ENCODE peak calls at places on chromosomes 6 and 20, in four cellular contexts. One of them, this sample, is unnamed. For H3K4me1, the result is how much of the 10 kb centered on the place peaks cover.

GRCh38 chr6:11522819-11523218 is 14.7 kb upstream of the TMEM170B start:
- DNase-seq in OCI-LY7: no peak
- DNase-seq in stomach: no peak
- DNase-seq in thyroid gland: no peak
- DNase-seq in this sample: no peak

GRCh38 chr6:140968062-140968461 is 1164.7 kb upstream of the GJE1 start:
- DNase-seq in stomach: no peak
- DNase-seq in thyroid gland: no peak
- DNase-seq in OCI-LY7: no peak
- DNase-seq in this sample: no peak

GRCh38 chr6:53579338-53579737 is 34.4 kb upstream of the GCLC start:
- DNase-seq in stomach: no peak
- DNase-seq in thyroid gland: no peak
- DNase-seq in OCI-LY7: no peak
- DNase-seq in this sample: no peak

GRCh38 chr6:110039364-110039995 is 61.4 kb downstream of the GPR6 start:
- DNase-seq in OCI-LY7: peak
- DNase-seq in stomach: peak
- DNase-seq in thyroid gland: peak
- DNase-seq in this sample: peak

GRCh38 chr6:125665415-125665814 is 84.0 kb upstream of the HEY2 start:
- DNase-seq in stomach: no peak
- DNase-seq in thyroid gland: no peak
- DNase-seq in OCI-LY7: no peak
- DNase-seq in this sample: no peak

GRCh38 chr6:100177956-100178355 is 183.9 kb upstream of the MCHR2 start:
- DNase-seq in stomach: no peak
- DNase-seq in thyroid gland: no peak
- DNase-seq in OCI-LY7: no peak
- DNase-seq in this sample: no peak

GRCh38 chr6:52543729-52544324 is 33.0 kb downstream of the TRAM2 start:
- DNase-seq in stomach: no peak
- DNase-seq in thyroid gland: no peak
- DNase-seq in OCI-LY7: no peak
- DNase-seq in this sample: no peak

GRCh38 chr6:119043265-119043664 is 35.2 kb downstream of the FAM184A start:
- DNase-seq in thyroid gland: no peak
- DNase-seq in OCI-LY7: no peak
- DNase-seq in stomach: no peak
- DNase-seq in this sample: no peak

GRCh38 chr20:32429343-32429742 is 71.2 kb downstream of the ASXL1 start:
- DNase-seq in OCI-LY7: no peak
- DNase-seq in thyroid gland: no peak
- DNase-seq in stomach: no peak
- DNase-seq in this sample: no peak

GRCh38 chr20:9506964-9507369 is 7.4 kb upstream of the LAMP5 start:
- DNase-seq in OCI-LY7: no peak
- DNase-seq in thyroid gland: no peak
- DNase-seq in stomach: no peak
- DNase-seq in this sample: no peak

GRCh38 chr20:62374431-62375152 is 7.5 kb upstream of the LAMA5 start:
- DNase-seq in OCI-LY7: no peak
- DNase-seq in thyroid gland: peak
- DNase-seq in stomach: no peak
- DNase-seq in this sample: no peak

GRCh38 chr6:135073757-135074393 is 19.3 kb upstream of the HBS1L start:
- DNase-seq in stomach: no peak
- DNase-seq in OCI-LY7: no peak
- DNase-seq in thyroid gland: no peak
- DNase-seq in this sample: no peak

GRCh38 chr6:27871919-27872633 is 40.1 kb downstream of the OR2B2 start:
- DNase-seq in stomach: peak
- DNase-seq in thyroid gland: peak
- DNase-seq in OCI-LY7: peak
- DNase-seq in this sample: peak

GRCh38 chr6:84653027-84653551 is 111.3 kb downstream of the TBX18 start:
- DNase-seq in stomach: no peak
- DNase-seq in OCI-LY7: no peak
- DNase-seq in thyroid gland: no peak
- DNase-seq in this sample: no peak

GRCh38 chr20:38127011-38127621 is 38.0 kb downstream of the TGM2 start:
- DNase-seq in stomach: peak
- DNase-seq in thyroid gland: no peak
- DNase-seq in OCI-LY7: no peak
- DNase-seq in this sample: no peak

GRCh38 chr6:91575032-91575431 is 988.2 kb upstream of the MAP3K7 start:
- DNase-seq in OCI-LY7: no peak
- DNase-seq in thyroid gland: no peak
- DNase-seq in stomach: no peak
- DNase-seq in this sample: no peak

GRCh38 chr20:36085686-36086267 is 68.8 kb upstream of the EPB41L1 start:
- DNase-seq in stomach: peak
- DNase-seq in OCI-LY7: no peak
- DNase-seq in thyroid gland: peak
- DNase-seq in this sample: no peak

GRCh38 chr6:137699036-137699683 is 167.9 kb upstream of the TNFAIP3 start:
- DNase-seq in stomach: no peak
- DNase-seq in thyroid gland: no peak
- DNase-seq in OCI-LY7: no peak
- DNase-seq in this sample: no peak

GRCh38 chr6:112139052-112139451 is 51.7 kb downstream of the FAM229B start:
- DNase-seq in OCI-LY7: no peak
- DNase-seq in thyroid gland: no peak
- DNase-seq in stomach: no peak
- DNase-seq in this sample: no peak

GRCh38 chr6:147724454-147724853 is 216.0 kb downstream of the SAMD5 start:
- DNase-seq in OCI-LY7: no peak
- DNase-seq in thyroid gland: no peak
- DNase-seq in stomach: no peak
- DNase-seq in this sample: no peak

GRCh38 chr6:159760602-159761057 is 1.2 kb upstream of the ACAT2 start:
- DNase-seq in thyroid gland: no peak
- DNase-seq in stomach: no peak
- DNase-seq in OCI-LY7: no peak
- DNase-seq in this sample: no peak

GRCh38 chr20:11144114-11144513 is 470.3 kb upstream of the JAG1 start:
- DNase-seq in stomach: no peak
- DNase-seq in thyroid gland: no peak
- DNase-seq in OCI-LY7: no peak
- DNase-seq in this sample: no peak

GRCh38 chr6:112701201-112701600 is 354.1 kb downstream of the RFPL4B start:
- DNase-seq in OCI-LY7: no peak
- DNase-seq in stomach: no peak
- DNase-seq in thyroid gland: peak
- DNase-seq in this sample: no peak

GRCh38 chr6:166105341-166106075 is 62.1 kb downstream of the TBXT start:
- DNase-seq in thyroid gland: no peak
- DNase-seq in OCI-LY7: no peak
- DNase-seq in stomach: no peak
- DNase-seq in this sample: no peak

GRCh38 chr20:4084096-4084495 is 68.7 kb upstream of the RNF24 start:
- DNase-seq in stomach: no peak
- DNase-seq in OCI-LY7: no peak
- DNase-seq in thyroid gland: no peak
- DNase-seq in this sample: no peak

GRCh38 chr20:22805219-22805618 is 220.8 kb upstream of the FOXA2 start:
- DNase-seq in OCI-LY7: no peak
- DNase-seq in stomach: no peak
- DNase-seq in thyroid gland: no peak
- DNase-seq in this sample: peak

GRCh38 chr6:70549327-70549726 is 17.4 kb upstream of the SDHAF4 start:
- DNase-seq in OCI-LY7: no peak
- DNase-seq in stomach: no peak
- DNase-seq in thyroid gland: no peak
- DNase-seq in this sample: no peak

GRCh38 chr6:159254186-159254585 is 85.0 kb downstream of the FNDC1 start:
- DNase-seq in thyroid gland: no peak
- DNase-seq in stomach: no peak
- DNase-seq in OCI-LY7: no peak
- DNase-seq in this sample: no peak

GRCh38 chr6:169008641-169009040 is 245.0 kb downstream of the THBS2 start:
- DNase-seq in stomach: no peak
- DNase-seq in OCI-LY7: no peak
- DNase-seq in thyroid gland: peak
- DNase-seq in this sample: no peak

GRCh38 chr6:117531346-117531745 is 48.9 kb downstream of the DCBLD1 start:
- DNase-seq in stomach: no peak
- DNase-seq in OCI-LY7: no peak
- DNase-seq in thyroid gland: no peak
- DNase-seq in this sample: no peak

GRCh38 chr20:37421060-37421639 is 75.2 kb downstream of the SRC start:
- DNase-seq in thyroid gland: no peak
- DNase-seq in stomach: no peak
- DNase-seq in OCI-LY7: no peak
- DNase-seq in this sample: no peak

GRCh38 chr6:82890240-82890639 is 175.4 kb downstream of the UBE3D start:
- DNase-seq in OCI-LY7: no peak
- DNase-seq in thyroid gland: no peak
- DNase-seq in stomach: no peak
- DNase-seq in this sample: no peak

GRCh38 chr6:106087548-106088325 is 1.6 kb downstream of the PRDM1 start:
- DNase-seq in stomach: no peak
- DNase-seq in OCI-LY7: no peak
- DNase-seq in thyroid gland: no peak
- DNase-seq in this sample: peak

GRCh38 chr20:47276251-47276650 is 80.2 kb downstream of the ZMYND8 start:
- DNase-seq in OCI-LY7: no peak
- DNase-seq in thyroid gland: no peak
- DNase-seq in stomach: no peak
- DNase-seq in this sample: no peak
- H3K4me1 ChIP-seq in OCI-LY7: under half
- H3K4me1 ChIP-seq in thyroid gland: half or more
- H3K4me1 ChIP-seq in stomach: under half
- H3K4me1 ChIP-seq in this sample: under half

GRCh38 chr20:47355489-47356219 is 845 bp downstream of the ZMYND8 start:
- DNase-seq in thyroid gland: no peak
- DNase-seq in OCI-LY7: peak
- DNase-seq in stomach: no peak
- DNase-seq in this sample: no peak
- H3K4me1 ChIP-seq in thyroid gland: half or more
- H3K4me1 ChIP-seq in OCI-LY7: half or more
- H3K4me1 ChIP-seq in stomach: half or more
- H3K4me1 ChIP-seq in this sample: half or more

DNA sequence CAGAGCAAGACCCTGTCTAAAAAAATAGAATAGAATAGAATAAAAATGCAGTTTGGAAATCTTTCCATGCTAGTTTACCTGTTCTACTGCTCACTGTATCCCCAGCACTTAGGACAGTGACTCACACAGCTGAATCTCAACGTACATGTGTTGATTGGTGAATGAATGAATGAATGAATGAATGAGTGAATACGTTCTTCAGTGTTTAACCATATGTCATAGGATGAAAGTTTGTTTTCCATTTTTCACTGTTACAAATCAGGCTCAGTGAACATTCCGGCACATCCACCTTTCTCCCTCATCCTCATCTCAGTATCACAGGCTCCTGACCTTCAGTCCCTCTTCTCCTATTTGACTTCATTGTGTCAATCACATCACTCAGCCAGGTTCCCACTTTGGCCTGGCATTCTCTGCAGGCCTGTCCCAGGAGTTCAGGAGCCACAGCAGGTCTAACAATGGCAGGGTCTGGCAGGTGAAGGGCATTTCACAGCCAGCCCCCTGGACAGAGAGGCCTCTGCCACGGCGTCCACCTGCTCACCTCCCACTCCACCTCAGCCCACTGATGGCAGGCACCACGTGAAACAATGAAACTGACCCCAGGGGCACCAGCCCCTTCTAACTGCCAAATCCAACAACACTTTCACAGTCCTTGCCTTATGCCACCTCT is 7.9 kb downstream of the ZC3H12D start:
- DNase-seq in stomach: no peak
- DNase-seq in thyroid gland: no peak
- DNase-seq in OCI-LY7: no peak
- DNase-seq in this sample: no peak
- H3K4me1 ChIP-seq in stomach: under half
- H3K4me1 ChIP-seq in thyroid gland: under half
- H3K4me1 ChIP-seq in OCI-LY7: half or more
- H3K4me1 ChIP-seq in this sample: under half

DNA sequence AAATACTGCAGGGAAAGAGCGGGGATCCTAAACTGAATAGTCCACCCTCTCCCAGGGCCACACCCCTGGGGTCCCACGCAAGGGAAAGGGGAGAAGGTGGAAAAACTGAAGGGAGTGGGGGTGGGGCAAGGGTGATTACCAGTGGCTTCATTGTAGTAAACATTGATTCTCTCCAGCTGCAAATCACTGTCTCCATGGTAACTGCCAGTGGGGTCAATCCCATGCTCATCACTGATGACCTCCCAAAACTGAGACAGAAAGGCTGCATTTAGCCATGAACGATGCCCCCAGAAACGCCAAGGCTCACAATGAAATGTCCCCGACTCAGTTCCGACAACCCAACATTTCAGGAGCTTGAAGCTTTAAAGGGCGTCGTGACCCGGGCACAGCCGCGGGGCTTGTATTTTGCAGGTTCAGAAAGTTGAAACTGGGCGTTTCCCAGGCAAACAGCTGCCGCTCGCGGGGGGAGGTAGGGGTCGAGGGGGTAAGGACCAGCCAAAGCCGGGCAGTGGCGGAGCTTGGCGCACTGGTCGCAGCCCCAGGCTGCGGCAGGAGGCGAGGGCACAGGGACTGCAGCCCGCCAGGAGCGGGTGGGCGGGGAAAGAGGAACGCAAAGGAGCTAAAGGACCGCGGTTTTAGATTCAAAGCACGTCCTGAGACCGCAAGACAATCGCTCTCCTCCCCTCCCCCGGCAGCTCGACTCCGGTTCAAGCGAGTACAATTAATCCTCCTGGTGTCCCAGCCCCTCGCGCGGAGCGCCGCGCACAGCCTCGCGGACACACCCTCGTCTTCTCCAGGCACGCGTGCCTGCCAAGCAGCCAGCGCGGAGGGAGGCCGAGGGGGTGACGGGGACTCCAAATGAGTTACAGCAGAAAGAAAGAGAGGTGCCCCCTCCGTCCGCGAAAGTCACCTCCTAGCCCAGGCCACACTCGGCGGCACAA is 761 bp downstream of the TUBB2B start:
- DNase-seq in OCI-LY7: peak
- DNase-seq in thyroid gland: peak
- DNase-seq in stomach: no peak
- DNase-seq in this sample: no peak
- H3K4me1 ChIP-seq in OCI-LY7: under half
- H3K4me1 ChIP-seq in thyroid gland: under half
- H3K4me1 ChIP-seq in stomach: under half
- H3K4me1 ChIP-seq in this sample: under half